ENCODE peak calls at places on chromosomes 3 and 15, in eight cellular contexts. M, O, Y, C, X, Q, D and V are unnamed samples. For H3K4me1, the result is how much of the 10 kb centered on the place peaks cover.

GRCh38 chr3:135310317-135310716 is 515.3 kb downstream of the EPHB1 start:
- DNase-seq in M (no peak), O (no peak), Y (no peak), C (no peak), X (peak), Q (no peak), D (no peak), V (no peak)

GRCh38 chr3:173932624-173933023 is 535.1 kb downstream of the NLGN1 start:
- DNase-seq in M (no peak), O (peak), Y (no peak), C (no peak), X (no peak), Q (no peak), D (no peak), V (no peak)

GRCh38 chr3:16132926-16133325 is 41.6 kb upstream of the GALNT15 start:
- DNase-seq in M (peak), O (no peak), Y (no peak), C (no peak), X (no peak), Q (no peak), D (no peak), V (no peak)

GRCh38 chr3:94159062-94159726 is 96.3 kb downstream of the NSUN3 start:
- DNase-seq in M (no peak), O (peak), Y (no peak), C (peak), X (no peak), Q (no peak), D (no peak), V (no peak)

GRCh38 chr3:48155122-48155521 is 33.1 kb downstream of the CDC25A start:
- DNase-seq in M (no peak), O (peak), Y (no peak), C (no peak), X (no peak), Q (no peak), D (no peak), V (no peak)

GRCh38 chr3:122394173-122394572 is 10.2 kb downstream of the FAM162A start:
- DNase-seq in M (no peak), O (peak), Y (no peak), C (no peak), X (no peak), Q (no peak), D (no peak), V (no peak)

GRCh38 chr3:9976736-9977709 is 9.6 kb downstream of the EMC3 start:
- DNase-seq in M (peak), O (peak), Y (no peak), C (peak), X (no peak), Q (peak), D (peak), V (peak)

GRCh38 chr3:126456766-126457388 is 18.8 kb downstream of the ZXDC start:
- DNase-seq in M (no peak), O (no peak), Y (no peak), C (no peak), X (no peak), Q (peak), D (peak), V (peak)

GRCh38 chr3:139230391-139230790 is 113.4 kb upstream of the MRPS22 start:
- DNase-seq in M (no peak), O (no peak), Y (no peak), C (no peak), X (no peak), Q (no peak), D (no peak), V (no peak)

GRCh38 chr3:151226088-151226563 is 23.1 kb upstream of the GPR171 start:
- DNase-seq in M (no peak), O (peak), Y (no peak), C (no peak), X (no peak), Q (no peak), D (no peak), V (no peak)

GRCh38 chr3:100665230-100665629 is 44.1 kb upstream of the TFG start:
- DNase-seq in M (no peak), O (no peak), Y (no peak), C (no peak), X (no peak), Q (no peak), D (no peak), V (no peak)

GRCh38 chr3:193894121-193894863 is 241.7 kb upstream of the HES1 start:
- DNase-seq in M (peak), O (peak), Y (no peak), C (no peak), X (peak), Q (no peak), D (peak), V (no peak)

GRCh38 chr3:159038405-159038804 is 236.6 kb downstream of the MFSD1 start:
- DNase-seq in M (no peak), O (no peak), Y (no peak), C (no peak), X (no peak), Q (no peak), D (no peak), V (no peak)

GRCh38 chr3:14484741-14485140 is 55.4 kb downstream of the GRIP2 start:
- DNase-seq in M (no peak), O (no peak), Y (no peak), C (no peak), X (no peak), Q (no peak), D (peak), V (no peak)

GRCh38 chr3:151058742-151059141 is 26.7 kb upstream of the MED12L start:
- DNase-seq in M (no peak), O (no peak), Y (no peak), C (no peak), X (no peak), Q (no peak), D (no peak), V (no peak)

GRCh38 chr3:194140520-194141414 is 4.8 kb downstream of the HES1 start:
- DNase-seq in M (peak), O (peak), Y (peak), C (no peak), X (peak), Q (peak), D (peak), V (peak)

GRCh38 chr3:45783667-45784066 is 12.7 kb downstream of the SLC6A20 start:
- DNase-seq in M (no peak), O (no peak), Y (no peak), C (no peak), X (peak), Q (no peak), D (no peak), V (no peak)

GRCh38 chr3:68874551-68875348 is 57.6 kb downstream of the TAFA4 start:
- DNase-seq in M (no peak), O (no peak), Y (no peak), C (no peak), X (no peak), Q (no peak), D (no peak), V (no peak)

GRCh38 chr3:128243602-128244504 is 90.6 kb downstream of the EEFSEC start:
- DNase-seq in M (no peak), O (no peak), Y (no peak), C (no peak), X (no peak), Q (no peak), D (no peak), V (no peak)
- H3K27ac ChIP-seq in M (no peak), O (peak), Y (no peak), C (no peak), X (no peak), Q (no peak), D (no peak), V (no peak)

GRCh38 chr3:30646181-30646876 is 39.9 kb downstream of the TGFBR2 start:
- DNase-seq in M (no peak), O (no peak), Y (no peak), C (no peak), X (no peak), Q (no peak), D (no peak), V (no peak)
- H3K4me3 ChIP-seq in M (no peak), O (no peak), Y (no peak), C (no peak), X (no peak), Q (no peak), D (no peak), V (no peak)

DNA sequence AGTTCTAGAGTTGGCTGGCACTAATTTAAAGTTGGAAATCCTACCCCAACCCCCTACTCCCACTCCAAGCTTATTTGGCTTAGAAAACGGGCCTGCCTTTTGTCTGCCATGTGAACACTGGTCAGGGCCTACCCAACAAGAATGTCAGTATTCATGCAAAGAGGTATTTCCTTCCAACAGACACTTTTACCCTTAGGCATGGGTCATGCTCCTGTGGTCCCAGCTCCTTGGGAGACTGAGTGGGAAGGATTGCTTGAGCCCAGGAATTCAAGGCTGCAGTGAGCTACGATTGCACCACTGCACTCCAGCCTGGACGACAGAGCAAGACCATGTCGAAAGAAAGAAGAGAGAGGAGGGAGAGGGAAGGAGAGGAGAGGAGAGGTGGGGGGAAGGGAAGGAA is 137.5 kb upstream of the LRTM1 start:
- DNase-seq in M (no peak), O (no peak), Y (no peak), C (no peak), X (no peak), Q (no peak), D (no peak), V (no peak)
- H3K4me1 ChIP-seq in M (under half), O (under half), Y (under half), C (under half), X (under half), Q (under half), D (under half), V (under half)

DNA sequence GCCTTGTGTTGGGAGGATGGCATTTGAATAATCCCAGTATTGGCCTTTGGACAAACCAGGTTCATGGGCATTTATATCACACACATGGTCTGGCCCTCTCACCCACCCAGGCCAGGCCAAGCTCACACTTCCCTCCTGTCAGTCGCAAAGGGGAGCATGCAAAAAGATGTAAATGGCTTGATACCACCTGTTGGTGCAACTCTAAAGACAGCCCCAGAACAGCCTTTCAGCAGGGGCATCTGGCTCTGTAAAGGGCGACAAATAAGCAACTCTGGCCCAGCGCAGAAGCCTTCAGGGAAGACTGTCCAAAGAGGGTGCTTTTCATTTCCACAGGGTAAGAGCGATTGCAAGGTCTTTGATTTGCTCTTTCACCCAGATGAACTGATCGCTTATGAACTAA is 91.8 kb downstream of the USP13 start:
- DNase-seq in M (no peak), O (no peak), Y (no peak), C (no peak), X (no peak), Q (no peak), D (no peak), V (no peak)
- H3K27ac ChIP-seq in M (no peak), O (no peak), Y (no peak), C (no peak), X (peak), Q (no peak), D (no peak), V (peak)

GRCh38 chr3:116663161-116663885 is 46.3 kb upstream of the TUSC7 start:
- DNase-seq in M (no peak), O (no peak), Y (no peak), C (no peak), X (peak), Q (no peak), D (no peak), V (no peak)

GRCh38 chr3:116661196-116661595 is 48.4 kb upstream of the TUSC7 start:
- DNase-seq in M (no peak), O (no peak), Y (no peak), C (no peak), X (no peak), Q (no peak), D (no peak), V (no peak)
- H3K4me3 ChIP-seq in M (no peak), O (no peak), Y (no peak), C (no peak), X (no peak), Q (no peak), D (no peak), V (no peak)

DNA sequence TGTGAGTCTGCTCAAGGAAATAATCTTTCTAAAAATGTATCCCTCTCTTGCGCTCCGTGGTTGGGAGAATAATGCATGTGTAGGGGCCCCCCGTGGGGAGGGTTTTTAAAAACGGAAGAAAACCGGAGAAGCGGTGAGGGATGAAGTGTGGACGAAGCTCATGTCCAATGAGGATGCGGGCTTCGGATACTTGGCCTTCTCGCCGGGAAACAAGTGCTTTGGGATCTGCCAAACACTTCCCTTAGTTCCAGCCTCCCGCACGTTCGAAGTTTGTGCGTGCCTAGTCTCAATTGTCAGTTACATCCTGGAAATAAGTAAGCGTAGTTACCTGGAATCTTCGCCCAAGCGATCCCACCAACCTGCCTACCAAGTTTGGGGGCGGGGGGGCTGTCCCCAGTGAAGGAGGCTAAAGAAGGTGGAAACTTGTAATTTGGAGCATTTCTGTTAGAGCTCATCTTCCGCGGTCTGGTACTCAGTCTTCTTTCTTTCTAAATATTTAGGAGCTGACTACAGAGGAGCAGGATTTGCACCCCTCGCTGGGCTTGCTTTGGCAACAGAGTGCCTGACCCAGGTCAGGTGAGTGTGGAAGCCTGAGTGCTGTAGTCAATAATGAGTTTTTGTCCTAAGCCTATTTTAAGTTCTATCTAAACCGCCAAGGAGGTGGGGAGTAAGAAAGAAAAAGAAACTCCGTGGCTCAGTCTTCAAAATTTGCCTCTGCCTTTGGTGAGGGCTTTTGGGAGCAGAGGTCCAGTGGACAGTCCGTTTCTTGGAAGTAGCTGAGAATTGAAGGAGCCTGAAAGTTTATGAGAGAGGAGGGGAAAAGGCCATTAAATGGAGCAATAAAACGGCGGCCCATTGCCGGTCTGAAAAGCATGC is 1.0 kb downstream of the ITPR1 start:
- DNase-seq in M (peak), O (peak), Y (peak), C (no peak), X (peak), Q (no peak), D (peak), V (no peak)
- H3K4me1 ChIP-seq in M (under half), O (under half), Y (under half), C (under half), X (under half), Q (under half), D (under half), V (under half)

GRCh38 chr3:182682263-182683229 is 110.8 kb upstream of the ATP11B start:
- DNase-seq in M (peak), O (peak), Y (no peak), C (no peak), X (peak), Q (no peak), D (peak), V (peak)
- H3K27ac ChIP-seq in M (no peak), O (no peak), Y (no peak), C (peak), X (no peak), Q (no peak), D (no peak), V (no peak)

GRCh38 chr15:31484369-31484951 is 157.8 kb downstream of the KLF13 start:
- DNase-seq in M (no peak), O (no peak), Y (no peak), C (no peak), X (no peak), Q (peak), D (no peak), V (no peak)

GRCh38 chr15:31484986-31485385 is 158.4 kb downstream of the KLF13 start:
- DNase-seq in M (no peak), O (no peak), Y (no peak), C (no peak), X (no peak), Q (no peak), D (no peak), V (no peak)

GRCh38 chr15:31483924-31484368 is 157.3 kb downstream of the KLF13 start:
- DNase-seq in M (no peak), O (no peak), Y (no peak), C (no peak), X (peak), Q (peak), D (no peak), V (no peak)

GRCh38 chr15:31482122-31482922 is 155.7 kb downstream of the KLF13 start:
- DNase-seq in M (no peak), O (no peak), Y (peak), C (no peak), X (peak), Q (peak), D (no peak), V (no peak)

GRCh38 chr15:31483053-31483923 is 156.7 kb downstream of the KLF13 start:
- DNase-seq in M (no peak), O (no peak), Y (peak), C (no peak), X (peak), Q (peak), D (no peak), V (no peak)
- H3K4me3 ChIP-seq in M (no peak), O (no peak), Y (peak), C (peak), X (peak), Q (peak), D (peak), V (peak)

DNA sequence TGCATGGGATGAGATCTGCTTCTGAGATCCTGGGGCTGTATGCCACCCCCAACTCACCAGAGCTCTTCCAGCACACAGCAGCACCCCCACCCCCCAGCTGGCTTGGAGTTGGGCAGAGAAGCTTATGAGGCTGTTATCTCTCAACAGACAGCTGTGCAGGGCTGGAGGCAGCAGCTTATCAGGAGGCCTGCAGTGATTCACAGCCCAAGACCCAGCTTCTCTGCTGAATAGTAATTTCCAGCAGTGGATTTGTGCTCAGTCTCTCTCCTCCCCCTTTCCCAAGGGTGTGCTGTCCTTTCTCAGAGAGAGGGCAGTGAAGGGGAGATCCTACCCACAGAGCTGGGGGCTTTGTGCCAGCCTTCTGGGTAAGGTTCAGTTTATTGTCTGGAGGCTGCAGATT is 2.1 kb downstream of the RPP25 start:
- DNase-seq in M (no peak), O (peak), Y (no peak), C (no peak), X (no peak), Q (no peak), D (no peak), V (no peak)
- H3K4me1 ChIP-seq in M (under half), O (under half), Y (under half), C (under half), X (under half), Q (under half), D (under half), V (under half)